ENCODE peak calls at places on chromosomes 2 and 18, in five cellular contexts. L is stimulated activated CD4-positive, alpha-beta T cell treated with anti-CD3 and anti-CD28 coated beads, Interleukin-12 subunit alpha, Interleukin-12 subunit beta, amount 100 ng/mL, for 48 hours; P is adrenal gland; H is EH; D is nephron progenitor cell. A is an unnamed sample.

GRCh38 chr2:133200684-133201421 is 367.4 kb downstream of the NCKAP5 start:
- DNase-seq in L (no peak), P (no peak), H (peak; percentile 96), D (no peak), A (no peak)

GRCh38 chr18:49052891-49053644 is 102.3 kb upstream of the SMAD7 start:
- DNase-seq in L (no peak), P (no peak), H (peak; percentile 99), D (no peak), A (no peak)

GRCh38 chr2:43424262-43425207 is 171.3 kb downstream of the THADA start:
- DNase-seq in L (no peak), P (no peak), H (peak; percentile 13), D (no peak), A (no peak)

GRCh38 chr2:125456851-125457250 is 1199.1 kb upstream of the GYPC start:
- DNase-seq in L (no peak), P (no peak), H (peak; percentile 3), D (no peak), A (no peak)

GRCh38 chr2:196170681-196171247 is 614 bp downstream of the STK17B start:
- DNase-seq in L (no peak), P (peak; percentile 32), H (peak; percentile 72), D (no peak), A (no peak)

GRCh38 chr2:160227252-160227651 is 27.2 kb upstream of the ITGB6 start:
- DNase-seq in L (no peak), P (no peak), H (peak; percentile 86), D (no peak), A (no peak)

GRCh38 chr18:50196261-50196660 is 1.3 kb upstream of the MYO5B start:
- DNase-seq in L (no peak), P (no peak), H (no peak), D (no peak), A (no peak)

GRCh38 chr2:240168041-240168440 is 27.6 kb upstream of the OTOS start:
- DNase-seq in L (no peak), P (no peak), H (no peak), D (no peak), A (no peak)

GRCh38 chr2:199850718-199851498 is at the start of gene FTCDNL1:
- DNase-seq in L (peak; percentile 63), P (peak; percentile 83), H (peak; percentile 50), D (peak; percentile 73), A (peak; percentile 58)

GRCh38 chr2:102177814-102178478 is 8.9 kb upstream of the IL1RL2 start:
- DNase-seq in L (no peak), P (no peak), H (no peak), D (no peak), A (no peak)

GRCh38 chr2:137977790-137978189 is 13.5 kb downstream of the HNMT start:
- DNase-seq in L (no peak), P (no peak), H (no peak), D (no peak), A (no peak)

GRCh38 chr2:230777681-230778080 is 65.0 kb downstream of the CAB39 start:
- DNase-seq in L (no peak), P (no peak), H (peak; percentile 51), D (no peak), A (no peak)

GRCh38 chr2:172931256-172931894 is 144.3 kb upstream of the MAP3K20 start:
- DNase-seq in L (no peak), P (peak; percentile 35), H (peak; percentile 66), D (no peak), A (no peak)

GRCh38 chr2:174477772-174478171 is 9.1 kb downstream of the GPR155 start:
- DNase-seq in L (no peak), P (no peak), H (no peak), D (no peak), A (peak; percentile 69)

GRCh38 chr2:71685073-71685848 is 231.9 kb downstream of the DYSF start:
- DNase-seq in L (no peak), P (no peak), H (no peak), D (no peak), A (no peak)

GRCh38 chr2:45412754-45413379 is 198.2 kb downstream of the SRBD1 start:
- DNase-seq in L (no peak), P (no peak), H (peak; percentile 44), D (no peak), A (no peak)

GRCh38 chr2:229254206-229254605 is 16.9 kb downstream of the PID1 start:
- DNase-seq in L (no peak), P (no peak), H (peak; percentile 17), D (no peak), A (no peak)

GRCh38 chr2:188765522-188765921 is 208.7 kb upstream of the COL3A1 start:
- DNase-seq in L (no peak), P (no peak), H (peak; percentile 61), D (peak; percentile 12), A (no peak)

GRCh38 chr2:221518937-221519635 is 53.0 kb downstream of the EPHA4 start:
- DNase-seq in L (no peak), P (peak; percentile 25), H (no peak), D (no peak), A (no peak)

GRCh38 chr2:236061899-236062298 is 106.3 kb downstream of the GBX2 start:
- DNase-seq in L (no peak), P (no peak), H (no peak), D (no peak), A (no peak)

GRCh38 chr2:3895021-3895420 is 191.6 kb downstream of the DCDC2C start:
- DNase-seq in L (no peak), P (no peak), H (no peak), D (no peak), A (no peak)

GRCh38 chr2:232363784-232364615 is 14.6 kb upstream of the ALPP start:
- DNase-seq in L (no peak), P (no peak), H (peak; percentile 36), D (no peak), A (no peak)

GRCh38 chr2:20682166-20682565 is 15.2 kb downstream of the GDF7 start:
- DNase-seq in L (no peak), P (no peak), H (peak; percentile 60), D (no peak), A (no peak)

GRCh38 chr2:146634256-146635068 is 1210.4 kb upstream of the ACVR2A start:
- DNase-seq in L (no peak), P (no peak), H (peak; percentile 66), D (no peak), A (no peak)

GRCh38 chr2:14232212-14232611 is 400.3 kb upstream of the LRATD1 start:
- DNase-seq in L (no peak), P (no peak), H (no peak), D (no peak), A (no peak)

GRCh38 chr2:20423847-20424246 is 23.0 kb upstream of the RHOB start:
- DNase-seq in L (no peak), P (no peak), H (no peak), D (no peak), A (no peak)

A was measured in NCI-H1930.